ENCODE peak calls at places on chromosome X, in eight cellular contexts. J is B cell; U is D721Med; T is M059J; L is posterior cingulate gyrus; F is neuronal stem cell; Z is stimulated activated CD8-positive, alpha-beta memory T cell treated with anti-CD3 and anti-CD28 coated beads, Interleukin-15, amount 100 ng/mL, for 4 hours; A is effector CD4-positive, alpha-beta T cell. Y is an unnamed sample.
A peak's percentile ranks its signal among the peaks of the same experiment; 100 is the strongest.

GRCh38 chrX:67619253-67619652 is 75.4 kb downstream of the AR start:
- DNase-seq in J (no peak), U (no peak), T (peak; percentile 80), L (no peak), F (no peak), Z (no peak), A (no peak), Y (no peak)

GRCh38 chrX:56812515-56813105 is 83.6 kb downstream of the NBDY start:
- DNase-seq in J (peak; percentile 62), U (no peak), T (peak; percentile 18), L (no peak), F (no peak), Z (peak; percentile 5), A (no peak), Y (no peak)

GRCh38 chrX:70454441-70455365 is 10.1 kb downstream of the DLG3 start:
- DNase-seq in J (peak; percentile 70), U (peak; percentile 53), T (peak; percentile 32), L (peak; percentile 91), F (peak; percentile 87), Z (no peak), A (peak; percentile 67), Y (peak; percentile 85)

GRCh38 chrX:24684048-24684447 is 9.7 kb upstream of the POLA1 start:
- DNase-seq in J (no peak), U (no peak), T (no peak), L (no peak), F (no peak), Z (no peak), A (no peak), Y (no peak)

GRCh38 chrX:37405954-37406353 is 56.8 kb downstream of the PRRG1 start:
- DNase-seq in J (no peak), U (no peak), T (peak; percentile 76), L (no peak), F (no peak), Z (no peak), A (no peak), Y (no peak)

GRCh38 chrX:144709841-144710240 is 537.5 kb upstream of the SPANXN1 start:
- DNase-seq in J (no peak), U (no peak), T (no peak), L (no peak), F (no peak), Z (no peak), A (no peak), Y (no peak)

GRCh38 chrX:47366051-47366722 is 4.2 kb upstream of the ZNF157 start:
- DNase-seq in J (peak; percentile 83), U (no peak), T (peak; percentile 78), L (peak; percentile 92), F (peak; percentile 54), Z (peak; percentile 54), A (peak; percentile 52), Y (peak; percentile 62)

GRCh38 chrX:141469469-141469868 is 115.1 kb downstream of the SPANXA1 start:
- DNase-seq in J (no peak), U (no peak), T (peak; percentile 48), L (no peak), F (no peak), Z (no peak), A (no peak), Y (no peak)

GRCh38 chrX:48957827-48958634 is 624 bp upstream of the OTUD5 start:
- DNase-seq in J (peak; percentile 94), U (peak; percentile 40), T (peak; percentile 98), L (peak; percentile 99), F (peak; percentile 94), Z (peak; percentile 87), A (peak; percentile 88), Y (peak; percentile 88)

GRCh38 chrX:139563251-139563650 is 32.7 kb downstream of the F9 start:
- DNase-seq in J (no peak), U (no peak), T (peak; percentile 69), L (no peak), F (no peak), Z (no peak), A (no peak), Y (no peak)

GRCh38 chrX:7252013-7252610 is 104.2 kb upstream of the PUDP start:
- DNase-seq in J (no peak), U (no peak), T (no peak), L (no peak), F (no peak), Z (no peak), A (no peak), Y (no peak)

GRCh38 chrX:51332188-51332942 is at the start of gene NUDT10:
- DNase-seq in J (peak; percentile 31), U (peak; percentile 18), T (peak; percentile 12), L (peak; percentile 94), F (peak; percentile 75), Z (peak; percentile 17), A (no peak), Y (peak; percentile 86)

GRCh38 chrX:16222123-16222522 is 54.8 kb downstream of the MAGEB17 start:
- DNase-seq in J (no peak), U (no peak), T (peak; percentile 28), L (no peak), F (no peak), Z (no peak), A (no peak), Y (no peak)

GRCh38 chrX:27675493-27675892 is 85.3 kb downstream of the DCAF8L2 start:
- DNase-seq in J (no peak), U (no peak), T (no peak), L (no peak), F (no peak), Z (no peak), A (no peak), Y (no peak)

GRCh38 chrX:130171446-130172126 is at the start of gene RAB33A:
- DNase-seq in J (peak; percentile 59), U (no peak), T (peak; percentile 27), L (peak; percentile 97), F (no peak), Z (no peak), A (peak; percentile 29), Y (peak; percentile 45)

GRCh38 chrX:49977319-49978090 is 55.1 kb downstream of the CLCN5 start:
- DNase-seq in J (no peak), U (no peak), T (no peak), L (no peak), F (no peak), Z (no peak), A (no peak), Y (no peak)

GRCh38 chrX:56802921-56803848 is 74.1 kb downstream of the NBDY start:
- DNase-seq in J (peak; percentile 83), U (no peak), T (peak; percentile 83), L (peak; percentile 98), F (peak; percentile 48), Z (no peak), A (peak; percentile 74), Y (peak; percentile 76)

GRCh38 chrX:154603438-154604430 is 15.3 kb downstream of the CTAG1B start:
- DNase-seq in J (no peak), U (no peak), T (peak; percentile 96), L (peak; percentile 57), F (no peak), Z (no peak), A (no peak), Y (no peak)

GRCh38 chrX:9745417-9746115 is 20.1 kb downstream of the GPR143 start:
- DNase-seq in J (no peak), U (no peak), T (peak; percentile 68), L (no peak), F (no peak), Z (no peak), A (no peak), Y (no peak)

GRCh38 chrX:4994855-4995254 is 1233.8 kb downstream of the NLGN4X start:
- DNase-seq in J (no peak), U (no peak), T (no peak), L (no peak), F (no peak), Z (no peak), A (no peak), Y (no peak)

GRCh38 chrX:100207331-100208024 is 202.6 kb downstream of the PCDH19 start:
- DNase-seq in J (no peak), U (no peak), T (no peak), L (no peak), F (no peak), Z (no peak), A (no peak), Y (peak; percentile 25)

GRCh38 chrX:129787336-129788055 is 7.7 kb downstream of the SASH3 start:
- DNase-seq in J (no peak), U (no peak), T (peak; percentile 15), L (no peak), F (no peak), Z (no peak), A (no peak), Y (no peak)

GRCh38 chrX:7139202-7140081 is 8.1 kb upstream of the STS start:
- DNase-seq in J (no peak), U (no peak), T (peak; percentile 61), L (no peak), F (no peak), Z (no peak), A (no peak), Y (no peak)

GRCh38 chrX:153768311-153769157 is 4.5 kb downstream of the PLXNB3 start:
- DNase-seq in J (no peak), U (no peak), T (no peak), L (peak; percentile 83), F (no peak), Z (no peak), A (no peak), Y (no peak)

GRCh38 chrX:39971760-39972159 is 126.0 kb downstream of the BCOR start:
- DNase-seq in J (no peak), U (no peak), T (no peak), L (no peak), F (no peak), Z (no peak), A (no peak), Y (no peak)

Y was measured in nephron progenitor cell.